ENCODE peak calls at places on chromosomes 4 and X, in six cellular contexts. Z is RCC 7860; S is GM13976; L is ecto neural progenitor cell; B is activated T-cell treated with anti-CD3 and anti-CD28 coated beads, Interleukin-2, amount 50 U/mL, for 1 hour; X is GM23248. M is an unnamed sample.

GRCh38 chr4:81845273-81845672 is 373.6 kb upstream of the RASGEF1B start:
- DNase-seq in B (no peak), S (no peak), X (no peak), Z (peak), L (no peak), M (no peak)

GRCh38 chrX:13432376-13432775 is 112.5 kb upstream of the ATXN3L start:
- DNase-seq in Z (peak), L (no peak), X (peak), B (no peak), S (no peak), M (peak)

GRCh38 chr4:119683518-119683917 is 54.9 kb upstream of the PDE5A start:
- DNase-seq in Z (no peak), L (no peak), S (no peak), B (no peak), X (peak), M (peak)

GRCh38 chrX:72026341-72027023 is 105.2 kb downstream of the RTL5 start:
- DNase-seq in B (no peak), X (peak), L (peak), Z (no peak), S (no peak), M (peak)

GRCh38 chrX:45324941-45325340 is 124.3 kb upstream of the DIPK2B start:
- DNase-seq in B (no peak), S (no peak), L (no peak), X (no peak), Z (no peak), M (no peak)

GRCh38 chrX:78476701-78477100 is 149.3 kb upstream of the CYSLTR1 start:
- DNase-seq in S (no peak), Z (no peak), X (no peak), B (no peak), L (no peak), M (no peak)

GRCh38 chr4:95421869-95422268 is 126.9 kb downstream of the UNC5C start:
- DNase-seq in X (no peak), Z (no peak), S (no peak), B (no peak), L (no peak), M (no peak)

GRCh38 chr4:19455850-19456602 is 795.7 kb upstream of the SLIT2 start:
- DNase-seq in L (no peak), X (no peak), Z (no peak), B (no peak), S (no peak), M (no peak)

GRCh38 chr4:19577121-19577520 is 674.6 kb upstream of the SLIT2 start:
- DNase-seq in S (no peak), Z (no peak), X (peak), B (no peak), L (no peak), M (no peak)

GRCh38 chr4:81466841-81467671 is 4.7 kb downstream of the RASGEF1B start:
- DNase-seq in S (peak), Z (peak), X (peak), L (peak), B (no peak), M (peak)

GRCh38 chrX:39721570-39722279 is 376.0 kb downstream of the BCOR start:
- DNase-seq in Z (no peak), L (no peak), X (peak), S (no peak), B (no peak), M (peak)

GRCh38 chrX:109347618-109348017 is 134.3 kb downstream of the GUCY2F start:
- DNase-seq in X (peak), B (no peak), Z (no peak), S (no peak), L (no peak), M (peak)

M was measured in EL.